ENCODE peak calls at places on chromosomes 5 and 9, in six cellular contexts. O is breast epithelium, L is GM12865, P is PC-9, S is astrocyte, K is heart right ventricle. M is an unnamed sample.
A peak's percentile ranks its signal among the peaks of the same experiment; 100 is the strongest.

GRCh38 chr5:1272201-1272600 is 22.7 kb downstream of the TERT start:
- DNase-seq in O (no peak), L (no peak), P (no peak), S (no peak), K (no peak), M (no peak)

GRCh38 chr5:128197911-128198522 is 114.5 kb downstream of the SLC12A2 start:
- DNase-seq in O (no peak), L (peak; percentile 50), P (peak; percentile 46), S (no peak), K (no peak), M (no peak)

GRCh38 chr5:147906326-147907095 is at the start of gene C5orf46:
- DNase-seq in O (no peak), L (no peak), P (no peak), S (peak; percentile 84), K (no peak), M (peak; percentile 73)

GRCh38 chr9:108057421-108058136 is 568.0 kb upstream of the KLF4 start:
- DNase-seq in O (peak; percentile 42), L (no peak), P (peak; percentile 60), S (peak; percentile 97), K (no peak), M (peak; percentile 98)

GRCh38 chr9:116152390-116152789 is 1.2 kb upstream of the PAPPA start:
- DNase-seq in O (no peak), L (no peak), P (no peak), S (no peak), K (no peak), M (no peak)

GRCh38 chr5:89452081-89452480 is 569.1 kb upstream of the MEF2C start:
- DNase-seq in O (no peak), L (peak; percentile 26), P (no peak), S (no peak), K (no peak), M (no peak)

GRCh38 chr5:163089926-163090325 is 347.5 kb upstream of the CCNG1 start:
- DNase-seq in O (no peak), L (no peak), P (no peak), S (no peak), K (no peak), M (no peak)

GRCh38 chr5:126810983-126811382 is 34.0 kb downstream of the LMNB1 start:
- DNase-seq in O (no peak), L (no peak), P (no peak), S (no peak), K (no peak), M (no peak)

GRCh38 chr5:151947924-151948323 is 23.3 kb upstream of the GLRA1 start:
- DNase-seq in O (no peak), L (peak; percentile 44), P (no peak), S (no peak), K (no peak), M (no peak)

GRCh38 chr9:93048706-93049448 is 9.6 kb upstream of the SUSD3 start:
- DNase-seq in O (no peak), L (no peak), P (no peak), S (no peak), K (no peak), M (no peak)

GRCh38 chr5:10056228-10056760 is 193.4 kb downstream of the ATPSCKMT start:
- DNase-seq in O (no peak), L (no peak), P (no peak), S (no peak), K (no peak), M (no peak)

GRCh38 chr9:68610016-68610415 is 69.3 kb upstream of the TMEM252 start:
- DNase-seq in O (no peak), L (no peak), P (no peak), S (no peak), K (no peak), M (no peak)

GRCh38 chr9:108565651-108566378 is 290.0 kb downstream of the ACTL7B start:
- DNase-seq in O (peak; percentile 57), L (peak; percentile 74), P (peak; percentile 62), S (peak; percentile 67), K (peak; percentile 47), M (peak; percentile 97)

GRCh38 chr5:171201285-171201684 is 107.8 kb upstream of the TLX3 start:
- DNase-seq in O (no peak), L (no peak), P (no peak), S (no peak), K (no peak), M (no peak)

GRCh38 chr5:100787648-100788047 is 115.4 kb downstream of the ST8SIA4 start:
- DNase-seq in O (no peak), L (peak; percentile 42), P (no peak), S (no peak), K (no peak), M (no peak)

GRCh38 chr9:137029058-137029922 is 1.3 kb upstream of the ABCA2 start:
- DNase-seq in O (no peak), L (peak; percentile 82), P (peak; percentile 86), S (no peak), K (peak; percentile 78), M (peak; percentile 59)

GRCh38 chr5:68431181-68431580 is 215.6 kb downstream of the PIK3R1 start:
- DNase-seq in O (no peak), L (no peak), P (no peak), S (peak; percentile 80), K (no peak), M (no peak)

GRCh38 chr9:92077868-92078267 is 37.3 kb downstream of the SPTLC1 start:
- DNase-seq in O (no peak), L (no peak), P (no peak), S (no peak), K (no peak), M (no peak)

DNA sequence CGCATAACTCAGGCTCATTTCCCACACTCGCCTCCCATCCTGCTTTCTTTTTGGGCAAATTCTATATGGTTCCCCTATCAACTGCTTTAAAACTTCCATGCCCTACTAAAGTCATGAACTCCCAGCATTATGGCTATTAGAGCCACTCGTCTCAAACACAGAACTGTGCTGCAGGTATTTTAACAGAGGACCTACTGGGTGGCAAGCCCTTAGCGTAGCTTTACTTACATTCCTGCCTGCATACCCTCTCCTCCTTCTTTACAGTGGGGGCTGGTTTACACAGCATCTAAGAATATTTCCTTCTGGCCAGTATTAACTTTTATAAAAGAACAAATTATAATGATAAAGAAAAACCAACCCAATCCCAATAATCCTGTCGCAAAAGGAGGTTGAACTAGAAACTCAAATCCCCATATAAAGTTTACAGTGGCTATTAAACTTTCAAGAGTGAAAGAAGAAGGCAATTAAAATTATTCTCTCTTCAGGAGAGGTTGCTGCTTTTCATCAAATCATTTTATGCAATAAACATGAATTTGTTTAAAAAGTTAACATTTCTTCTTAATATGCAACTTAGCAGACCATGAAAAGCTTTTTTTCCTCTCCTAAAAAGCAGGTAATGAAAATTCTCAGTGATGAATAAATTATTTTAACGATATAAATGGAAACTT is 100.6 kb downstream of the ELAVL2 start:
- DNase-seq in O (no peak), L (no peak), P (no peak), S (no peak), K (no peak), M (no peak)
- TF ChIP-seq CTCF in O (no peak), L (no peak), P (no peak), S (no peak), K (no peak), M (no peak)

DNA sequence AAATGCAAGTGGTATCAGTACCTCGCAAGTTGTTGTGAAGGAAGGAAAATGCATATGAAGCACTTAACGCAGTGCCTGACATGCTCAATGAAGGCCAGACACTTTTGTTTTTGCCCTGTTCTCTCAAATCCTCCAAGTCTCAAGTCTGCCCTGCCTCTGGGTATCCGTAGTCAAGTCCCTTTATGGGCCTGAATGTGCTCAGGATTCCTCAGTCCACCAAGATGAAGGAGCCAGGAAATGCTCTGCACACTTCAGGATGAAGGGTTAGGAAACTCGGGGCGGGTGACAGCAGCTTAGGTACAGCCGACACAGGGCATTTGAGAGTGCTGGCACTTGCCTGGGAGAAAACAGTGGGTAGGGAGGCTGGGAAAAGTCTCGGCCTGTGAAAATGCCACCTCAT is 1.4 kb downstream of the ECSCR start:
- DNase-seq in O (no peak), L (no peak), P (no peak), S (no peak), K (no peak), M (no peak)
- H3K4me3 ChIP-seq in O (peak overlapping the region; percentile 32), L (no peak overlapping the region), P (no peak overlapping the region), S (peak overlapping the region; percentile 47), K (peak overlapping the region; percentile 35), M (no peak overlapping the region)

GRCh38 chr5:173970878-173971650 is 17.9 kb upstream of the C5orf47 start:
- DNase-seq in O (no peak), L (no peak), P (no peak), S (no peak), K (no peak), M (no peak)
- TF ChIP-seq CTCF in O (no peak), L (no peak), P (no peak), S (no peak), K (no peak), M (no peak)

GRCh38 chr9:130912932-130913598 is 16.5 kb upstream of the QRFP start:
- DNase-seq in O (no peak), L (no peak), P (peak; percentile 66), S (peak; percentile 64), K (no peak), M (peak; percentile 64)
- H3K4me3 ChIP-seq in O (no peak overlapping the region), L (no peak overlapping the region), P (peak overlapping the region; percentile 34), S (peak overlapping the region; percentile 38), K (no peak overlapping the region), M (no peak overlapping the region)

GRCh38 chr5:155047818-155048217 is 34.3 kb downstream of the KIF4B start:
- DNase-seq in O (no peak), L (no peak), P (no peak), S (no peak), K (no peak), M (no peak)

GRCh38 chr5:155052532-155052931 is 39.0 kb downstream of the KIF4B start:
- DNase-seq in O (no peak), L (peak; percentile 54), P (no peak), S (no peak), K (no peak), M (no peak)

GRCh38 chr5:155046591-155046990 is 33.0 kb downstream of the KIF4B start:
- DNase-seq in O (no peak), L (no peak), P (no peak), S (no peak), K (no peak), M (no peak)

GRCh38 chr5:155050384-155051019 is 36.9 kb downstream of the KIF4B start:
- DNase-seq in O (no peak), L (no peak), P (no peak), S (no peak), K (no peak), M (no peak)

DNA sequence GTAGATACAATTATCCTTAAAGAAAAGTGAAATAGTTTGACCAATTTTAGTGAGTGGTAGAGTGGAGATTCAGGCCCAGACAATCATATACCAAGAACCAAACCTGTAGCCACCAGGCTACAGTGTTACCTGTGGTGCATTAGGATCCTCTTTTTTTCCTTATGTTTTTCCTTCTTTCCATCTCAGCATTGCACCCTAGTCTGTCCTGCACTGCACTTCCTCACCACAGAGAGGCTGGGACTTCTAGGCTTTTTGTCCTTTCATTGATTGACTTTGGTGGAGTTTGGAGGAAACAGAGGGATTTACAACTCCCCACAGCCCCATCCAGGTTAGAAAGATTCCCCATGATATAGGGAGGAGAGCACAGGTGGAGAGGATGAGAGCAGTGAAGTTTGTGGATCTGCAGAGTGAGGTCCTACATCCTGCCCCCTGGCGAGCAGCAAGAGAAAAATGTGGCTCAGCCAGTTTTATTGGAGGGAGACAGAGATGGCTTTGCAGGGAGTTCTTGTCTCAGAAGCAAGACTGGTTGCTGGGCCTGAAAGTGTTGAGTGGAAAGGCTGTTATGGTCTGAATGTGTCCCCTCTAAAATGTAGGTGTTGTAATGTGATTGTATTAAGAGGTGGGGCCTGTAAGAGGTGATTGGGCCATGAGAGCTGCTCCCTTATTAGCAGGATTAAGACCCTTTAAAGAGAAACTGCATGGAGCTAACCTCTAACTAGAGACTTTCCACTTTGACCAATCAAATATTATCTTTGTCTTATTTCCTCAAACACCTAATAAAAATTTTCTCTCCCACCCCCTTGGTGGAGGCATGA is 36.2 kb downstream of the KIF4B start:
- DNase-seq in O (no peak), L (peak; percentile 30), P (no peak), S (no peak), K (no peak), M (peak; percentile 4)
- TF ChIP-seq CTCF in O (no peak), L (peak; percentile 36), P (peak; percentile 42), S (peak; percentile 28), K (no peak), M (no peak)

GRCh38 chr5:33857037-33857436 is 34.8 kb downstream of the ADAMTS12 start:
- DNase-seq in O (no peak), L (peak; percentile 89), P (no peak), S (no peak), K (no peak), M (no peak)
- H3K4me3 ChIP-seq in O (no peak overlapping the region), L (no peak overlapping the region), P (no peak overlapping the region), S (no peak overlapping the region), K (no peak overlapping the region), M (no peak overlapping the region)